ENCODE peak calls at places on chromosomes 7 and 10, in nine cellular contexts. U is epithelial cell of esophagus, T is H9, M is kidney, N is nephron progenitor cell, Z is PC-3, K is upper lobe of left lung, J is HFFc6, C is cardiac muscle cell. S is an unnamed sample.

GRCh38 chr10:83541096-83541495 is 598.2 kb upstream of the GHITM start:
- DNase-seq in K (no peak), C (no peak), U (no peak), Z (no peak), T (no peak), J (no peak), M (no peak), N (no peak), S (no peak)

GRCh38 chr7:43248961-43249807 is 136.7 kb downstream of the HECW1 start:
- DNase-seq in M (peak), Z (peak), T (no peak), C (peak), N (no peak), U (peak), K (peak), J (peak), S (no peak)

GRCh38 chr10:25465582-25466372 is 291.0 kb downstream of the GPR158 start:
- DNase-seq in M (no peak), T (no peak), C (no peak), K (no peak), Z (no peak), N (no peak), J (no peak), U (no peak), S (no peak)

GRCh38 chr10:111565542-111565941 is 488.7 kb downstream of the ADRA2A start:
- DNase-seq in C (no peak), T (no peak), J (no peak), Z (no peak), U (no peak), N (no peak), M (no peak), K (no peak), S (no peak)

GRCh38 chr10:80265740-80266512 is 23.5 kb downstream of the MAT1A start:
- DNase-seq in Z (no peak), N (peak), T (peak), J (no peak), K (no peak), M (no peak), U (no peak), C (no peak), S (no peak)

GRCh38 chr10:123930340-123931001 is 38.9 kb upstream of the CPXM2 start:
- DNase-seq in Z (no peak), U (no peak), J (peak), T (no peak), N (no peak), K (no peak), M (no peak), C (peak), S (no peak)

GRCh38 chr10:102299873-102300272 is 54.5 kb downstream of the GBF1 start:
- DNase-seq in U (peak), C (peak), N (no peak), Z (peak), J (peak), K (no peak), M (no peak), T (no peak), S (no peak)

GRCh38 chr7:133936074-133936473 is 191.1 kb upstream of the LRGUK start:
- DNase-seq in T (no peak), C (peak), M (no peak), U (peak), K (no peak), Z (no peak), N (no peak), J (peak), S (no peak)

GRCh38 chr7:142894886-142895593 is 9.5 kb upstream of the TRPV6 start:
- DNase-seq in Z (no peak), C (no peak), J (no peak), U (no peak), M (no peak), T (peak), N (no peak), K (no peak), S (no peak)

GRCh38 chr7:38448842-38449241 is 175.4 kb upstream of the TARP start:
- DNase-seq in N (no peak), U (peak), Z (no peak), K (no peak), C (no peak), M (no peak), T (no peak), J (peak), S (no peak)

GRCh38 chr10:17453377-17454091 is 861 bp downstream of the ST8SIA6 start:
- DNase-seq in C (peak), N (peak), M (peak), Z (peak), T (peak), J (no peak), U (peak), K (peak), S (peak)

GRCh38 chr10:77974396-77975074 is 48.0 kb upstream of the DLG5 start:
- DNase-seq in J (no peak), Z (peak), C (peak), M (no peak), U (peak), K (no peak), T (peak), N (peak), S (peak)
- TF ChIP-seq CTCF in J (peak), Z (peak), C (peak), M (peak), U (peak), K (no peak), T (peak), N (peak), S (peak)

GRCh38 chr7:30470163-30470770 is 8.3 kb downstream of the NOD1 start:
- DNase-seq in J (no peak), M (no peak), Z (no peak), N (no peak), T (no peak), U (no peak), K (no peak), C (peak), S (no peak)

GRCh38 chr7:30470783-30471182 is 7.8 kb downstream of the NOD1 start:
- DNase-seq in T (no peak), N (no peak), C (peak), Z (peak), K (no peak), M (no peak), J (peak), U (peak), S (no peak)

GRCh38 chr7:30468041-30468440 is 10.5 kb downstream of the NOD1 start:
- DNase-seq in M (no peak), T (no peak), J (no peak), N (no peak), U (no peak), Z (no peak), K (no peak), C (no peak), S (no peak)

GRCh38 chr7:30468791-30469190 is 9.8 kb downstream of the NOD1 start:
- DNase-seq in T (no peak), K (no peak), U (peak), C (peak), N (no peak), Z (no peak), M (no peak), J (no peak), S (no peak)

DNA sequence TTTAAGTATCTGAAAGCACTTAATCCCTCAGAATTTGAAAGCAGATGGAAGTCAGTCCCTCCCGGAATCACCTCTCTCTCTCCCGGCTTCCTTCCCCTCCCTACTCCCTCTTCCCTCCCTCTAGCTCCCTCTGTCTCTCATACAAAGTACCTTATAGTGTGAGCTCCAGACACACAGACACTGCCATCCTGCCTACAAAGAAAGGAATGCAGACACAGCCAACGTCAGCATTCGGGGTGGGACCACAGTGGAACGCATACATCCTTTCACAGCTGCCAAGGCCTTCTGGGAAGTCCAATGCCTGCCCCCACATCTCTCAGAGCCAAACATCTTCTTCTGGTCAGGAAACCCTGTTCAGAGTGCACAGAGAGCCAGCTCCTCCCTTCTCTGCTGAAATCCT is 9.3 kb downstream of the NOD1 start:
- DNase-seq in K (no peak), J (peak), Z (no peak), U (peak), N (peak), C (peak), M (no peak), T (peak), S (peak)
- TF ChIP-seq CTCF in K (no peak), J (peak), Z (peak), U (peak), N (no peak), C (peak), M (peak), T (peak), S (no peak)

GRCh38 chr7:5284304-5285281 is 1.9 kb downstream of the SLC29A4 start:
- DNase-seq in K (peak), M (peak), Z (peak), T (peak), C (peak), U (peak), N (peak), J (no peak), S (peak)
- TF ChIP-seq CTCF in K (no peak), M (peak), Z (peak), T (peak), C (peak), U (peak), N (peak), J (peak), S (no peak)

DNA sequence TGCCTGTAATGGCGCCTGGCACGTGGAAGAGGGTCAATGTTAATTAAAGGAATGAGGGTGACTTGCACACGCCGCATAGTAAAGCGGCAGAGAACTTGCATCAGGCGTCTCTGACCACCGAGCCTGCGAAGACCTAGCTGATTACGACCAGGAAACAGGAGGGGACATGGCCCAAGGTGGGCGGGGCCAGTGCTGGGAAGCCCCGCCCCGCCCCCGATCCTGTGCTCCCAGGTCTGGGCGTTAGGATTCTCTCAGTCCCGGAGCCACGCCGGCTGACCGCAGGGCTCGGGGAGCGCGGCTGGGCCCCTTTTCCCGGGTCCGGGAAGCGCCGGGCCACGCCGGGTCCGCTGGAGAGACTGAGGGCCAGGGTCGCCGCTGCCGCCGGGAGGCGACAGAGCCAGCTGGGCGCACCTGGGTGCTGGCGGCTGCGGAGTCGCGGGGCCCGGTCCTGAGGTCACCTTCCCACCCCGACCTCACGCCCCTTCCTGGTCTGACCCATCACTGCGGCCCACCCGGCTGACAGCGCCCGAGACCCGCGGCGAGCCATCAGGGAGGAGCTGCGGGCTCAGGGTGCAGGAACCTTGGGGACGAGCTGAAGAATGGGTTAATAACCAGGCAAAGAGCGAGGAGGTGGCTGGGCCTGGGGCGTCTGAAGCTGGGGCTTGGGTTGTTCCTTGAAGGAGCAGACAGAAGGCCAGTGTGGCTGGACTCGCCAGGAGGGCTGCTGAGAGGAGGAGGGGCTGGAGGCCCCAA is 23.0 kb upstream of the GRID1 start:
- DNase-seq in J (no peak), Z (no peak), N (peak), U (peak), T (peak), C (peak), M (peak), K (peak), S (peak)
- TF ChIP-seq CTCF in J (no peak), Z (no peak), N (no peak), U (no peak), T (no peak), C (no peak), M (no peak), K (no peak), S (no peak)

DNA sequence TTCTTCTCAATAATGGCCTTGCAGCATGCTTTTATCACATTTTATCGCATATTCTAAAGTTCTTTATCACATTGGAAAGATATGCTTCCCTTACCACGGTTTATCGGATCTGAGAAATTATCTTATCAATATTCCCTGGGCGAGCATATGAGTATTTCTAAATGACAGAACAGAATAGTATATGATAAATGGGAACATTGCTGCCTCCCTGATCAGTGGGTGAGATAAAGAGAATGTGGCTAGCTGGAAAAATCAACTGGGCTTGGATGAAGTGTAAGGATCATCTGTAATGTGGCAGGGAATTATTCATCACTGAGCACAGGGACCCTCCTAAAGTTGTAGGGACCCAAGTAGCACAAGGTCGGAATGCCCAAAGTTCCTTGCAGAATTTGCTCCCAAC is 667.4 kb upstream of the NRP1 start:
- DNase-seq in M (no peak), J (no peak), T (no peak), C (no peak), U (no peak), N (no peak), Z (no peak), K (no peak), S (no peak)
- TF ChIP-seq CTCF in M (no peak), J (no peak), T (no peak), C (no peak), U (no peak), N (no peak), Z (no peak), K (no peak), S (no peak)